ENCODE peak calls at places on chromosomes 2 and 18, in five cellular contexts. R is SJSA1; L is CD8-positive, alpha-beta T cell; M is psoas muscle; Y is adrenal gland. B is an unnamed sample. For H3K9me3, the result is how much of the 10 kb centered on the place peaks cover.

GRCh38 chr2:201500534-201500933 is 49.0 kb downstream of the STRADB start:
- DNase-seq in M (no peak), L (no peak), Y (no peak), R (no peak), B (no peak)

GRCh38 chr2:6080837-6081541 is 388.8 kb downstream of the SOX11 start:
- DNase-seq in Y (no peak), M (no peak), R (no peak), L (no peak), B (no peak)

GRCh38 chr18:4130734-4131719 is 324.1 kb downstream of the DLGAP1 start:
- DNase-seq in L (no peak), R (no peak), M (no peak), Y (no peak), B (peak)

GRCh38 chr2:207226671-207227061 is 60.9 kb upstream of the KLF7 start:
- DNase-seq in L (no peak), R (no peak), Y (no peak), M (no peak), B (no peak)

GRCh38 chr2:79292231-79292785 is 132.8 kb upstream of the REG3A start:
- DNase-seq in M (no peak), R (no peak), L (no peak), Y (no peak), B (no peak)

GRCh38 chr18:22783662-22784076 is 149.5 kb upstream of the RBBP8 start:
- DNase-seq in Y (no peak), M (no peak), R (no peak), L (no peak), B (no peak)

GRCh38 chr2:8141079-8141762 is 540.6 kb upstream of the ID2 start:
- DNase-seq in M (no peak), R (no peak), L (no peak), Y (no peak), B (no peak)

GRCh38 chr2:26578581-26578980 is 62.6 kb downstream of the CIB4 start:
- DNase-seq in M (no peak), L (no peak), Y (no peak), R (no peak), B (no peak)

GRCh38 chr2:65161551-65162100 is 31.7 kb upstream of the RAB1A start:
- DNase-seq in Y (no peak), R (peak), L (no peak), M (no peak), B (no peak)

GRCh38 chr2:45974056-45974455 is 322.6 kb downstream of the PRKCE start:
- DNase-seq in L (no peak), R (no peak), M (no peak), Y (no peak), B (no peak)

GRCh38 chr18:43506935-43507334 is 229.6 kb upstream of the SYT4 start:
- DNase-seq in Y (no peak), M (no peak), L (no peak), R (no peak), B (no peak)

GRCh38 chr2:148103946-148104345 is 83.1 kb downstream of the MBD5 start:
- DNase-seq in L (no peak), R (no peak), M (no peak), Y (no peak), B (no peak)

GRCh38 chr2:36441816-36442215 is 86.2 kb downstream of the CRIM1 start:
- DNase-seq in M (no peak), L (no peak), Y (no peak), R (no peak), B (no peak)

GRCh38 chr2:178990533-178991241 is 59.2 kb downstream of the CCDC141 start:
- DNase-seq in L (no peak), R (no peak), M (no peak), Y (no peak), B (no peak)
- H3K4me3 ChIP-seq in L (no peak), R (no peak), M (no peak), Y (no peak), B (no peak)

GRCh38 chr2:106158871-106159270 is 35.2 kb downstream of the UXS1 start:
- DNase-seq in R (no peak), L (no peak), Y (no peak), M (no peak), B (no peak)

GRCh38 chr2:106158131-106158530 is 36.0 kb downstream of the UXS1 start:
- DNase-seq in Y (no peak), L (no peak), R (no peak), M (no peak), B (no peak)

GRCh38 chr2:106156305-106157288 is 37.5 kb downstream of the UXS1 start:
- DNase-seq in Y (no peak), R (no peak), L (no peak), M (no peak), B (no peak)

GRCh38 chr2:106157416-106157815 is 36.7 kb downstream of the UXS1 start:
- DNase-seq in L (no peak), R (no peak), M (no peak), Y (no peak), B (no peak)

GRCh38 chr2:106153781-106154180 is 40.3 kb downstream of the UXS1 start:
- DNase-seq in M (no peak), L (no peak), R (no peak), Y (no peak), B (no peak)
- H3K9me3 ChIP-seq in M (under half), L (under half), R (under half), Y (under half), B (under half)

GRCh38 chr2:72809095-72809494 is 16.7 kb downstream of the EXOC6B start:
- DNase-seq in M (no peak), R (no peak), L (no peak), Y (no peak), B (no peak)

GRCh38 chr2:72800491-72800890 is 25.3 kb downstream of the EXOC6B start:
- DNase-seq in R (no peak), L (no peak), M (no peak), Y (no peak), B (no peak)

GRCh38 chr2:72803626-72804320 is 22.1 kb downstream of the EXOC6B start:
- DNase-seq in M (no peak), L (no peak), Y (no peak), R (no peak), B (no peak)

GRCh38 chr2:72806280-72806955 is 19.4 kb downstream of the EXOC6B start:
- DNase-seq in Y (no peak), L (no peak), M (no peak), R (no peak), B (no peak)

DNA sequence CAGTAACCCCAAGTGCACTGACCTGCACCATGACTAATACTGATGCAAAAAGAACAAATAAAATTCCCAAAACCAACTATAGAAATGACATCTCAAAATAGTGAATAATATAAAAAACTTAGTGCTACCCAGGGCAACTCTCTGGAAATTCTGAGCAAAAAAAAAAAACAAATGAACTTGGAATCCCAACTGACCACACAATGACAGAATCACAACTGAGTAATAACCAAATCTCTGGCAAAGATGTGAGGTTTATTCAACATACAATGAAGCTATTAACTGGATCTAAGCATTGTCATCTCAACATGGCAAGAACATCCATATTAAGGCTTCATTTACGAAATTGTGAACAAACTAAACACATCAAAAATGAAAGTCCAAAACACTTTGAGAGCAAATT is 22.7 kb downstream of the EXOC6B start:
- DNase-seq in M (no peak), Y (no peak), R (peak), L (no peak), B (no peak)
- H3K27ac ChIP-seq in M (no peak), Y (no peak), R (no peak), L (no peak), B (no peak)

DNA sequence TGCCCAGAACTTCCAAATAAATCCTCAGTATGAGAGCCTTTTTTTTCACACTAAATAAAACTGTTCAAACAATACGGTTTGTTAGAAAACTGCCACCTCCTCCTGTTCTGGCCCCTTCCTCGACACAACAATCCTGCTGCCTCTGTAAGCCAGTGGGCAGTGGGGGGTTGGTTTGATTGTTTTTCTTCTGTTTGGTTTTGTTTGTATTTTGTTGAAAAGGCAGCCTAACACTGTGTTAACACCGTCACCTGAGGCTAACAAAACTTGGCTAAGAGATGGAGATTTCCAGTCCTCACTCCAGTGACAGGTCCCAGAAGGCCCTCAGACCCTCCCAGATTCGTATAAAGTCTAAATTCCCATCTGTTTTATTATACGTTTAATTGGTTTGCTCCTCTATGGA is 402.1 kb downstream of the ZNF521 start:
- DNase-seq in M (no peak), R (no peak), Y (no peak), L (no peak), B (no peak)
- H3K4me3 ChIP-seq in M (no peak), R (no peak), Y (no peak), L (no peak), B (no peak)

GRCh38 chr18:39911716-39912115 is 2043.3 kb upstream of the PIK3C3 start:
- DNase-seq in M (no peak), L (no peak), R (no peak), Y (no peak), B (no peak)

GRCh38 chr18:39913790-39914366 is 2041.2 kb upstream of the PIK3C3 start:
- DNase-seq in L (no peak), R (no peak), Y (no peak), M (no peak), B (no peak)

DNA sequence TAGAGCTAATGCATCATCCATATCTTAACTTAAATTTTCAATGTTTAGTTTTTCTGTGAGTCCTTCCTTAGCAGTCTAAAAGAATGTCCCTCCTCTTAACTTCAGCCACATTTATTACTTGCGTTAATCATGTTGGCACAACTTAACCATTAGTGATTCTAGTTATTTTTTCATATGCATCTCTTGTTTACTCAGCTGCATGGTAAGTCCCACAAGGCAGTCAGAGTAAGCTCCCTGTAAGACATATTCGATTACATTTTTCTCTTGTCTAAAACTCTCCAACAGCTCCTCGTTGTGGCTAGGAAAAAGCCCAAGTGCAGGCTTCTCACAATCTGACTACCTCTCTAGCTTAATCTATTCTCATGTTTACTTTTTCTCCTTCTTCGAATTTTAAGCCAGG is 2045.3 kb upstream of the PIK3C3 start:
- DNase-seq in Y (no peak), R (no peak), L (no peak), M (no peak), B (no peak)
- H3K9me3 ChIP-seq in Y (under half), R (under half), L (under half), M (under half), B (under half)

DNA sequence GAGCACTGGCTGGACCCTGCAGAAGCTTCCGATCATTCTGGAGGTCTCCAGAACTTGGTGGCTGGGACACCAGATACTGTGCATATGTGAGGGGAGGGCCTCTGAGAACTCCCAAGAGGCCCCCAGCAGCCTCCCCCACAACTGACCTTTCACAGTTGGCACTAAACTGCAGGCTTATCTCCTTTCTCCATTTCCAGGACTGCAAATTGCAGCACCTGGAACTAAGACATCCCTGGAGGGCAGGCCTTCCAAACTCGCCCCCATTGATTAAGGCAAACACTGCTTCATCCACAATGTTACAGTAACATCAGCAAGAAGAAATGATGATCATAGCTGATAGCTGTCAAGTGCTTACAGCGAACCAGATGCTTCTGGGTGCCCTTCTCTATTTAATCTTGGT is 67.9 kb downstream of the TGOLN2 start:
- DNase-seq in R (no peak), M (no peak), Y (no peak), L (no peak), B (no peak)
- H3K27ac ChIP-seq in R (peak), M (no peak), Y (no peak), L (no peak), B (no peak)

B was measured in testis.